ENCODE peak calls at places on chromosomes 16 and 17, in four cellular contexts. U, X, M and G are unnamed samples.

GRCh38 chr16:59116744-59117143 is 382.6 kb upstream of the GOT2 start:
- DNase-seq in M (no peak), U (no peak), X (no peak), G (no peak)

GRCh38 chr17:73227379-73227778 is 34.3 kb downstream of the CPSF4L start:
- DNase-seq in U (no peak), X (no peak), M (no peak), G (no peak)

GRCh38 chr17:7550359-7550758 is 1.5 kb downstream of the TNFSF12 start:
- DNase-seq in U (no peak), M (no peak), X (no peak), G (no peak)

GRCh38 chr17:978110-979093 is 1.2 kb downstream of the NXN start:
- DNase-seq in U (no peak), X (no peak), M (no peak), G (peak)

GRCh38 chr17:11176549-11176948 is 64.5 kb upstream of the SHISA6 start:
- DNase-seq in X (no peak), M (no peak), U (no peak), G (no peak)

GRCh38 chr17:41563607-41564006 is 8.3 kb downstream of the KRT9 start:
- DNase-seq in X (no peak), U (no peak), M (no peak), G (no peak)

GRCh38 chr17:76191891-76192290 is 48.4 kb downstream of the RNF157 start:
- DNase-seq in U (no peak), M (no peak), X (no peak), G (no peak)

GRCh38 chr16:73890524-73891500 is 405.8 kb upstream of the PSMD7 start:
- DNase-seq in M (no peak), X (peak), U (peak), G (no peak)

GRCh38 chr17:44889003-44889402 is 10.2 kb downstream of the EFTUD2 start:
- DNase-seq in M (no peak), U (no peak), X (no peak), G (no peak)

GRCh38 chr16:86846136-86846535 is 267.8 kb downstream of the FOXL1 start:
- DNase-seq in M (no peak), X (no peak), U (no peak), G (no peak)

GRCh38 chr16:10876799-10877341 is at the start of gene CIITA:
- DNase-seq in X (peak), U (peak), M (peak), G (peak)

GRCh38 chr17:67575325-67575724 is 142.4 kb upstream of the NOL11 start:
- DNase-seq in M (no peak), X (no peak), U (peak), G (no peak)

GRCh38 chr17:43337684-43338428 is 60.9 kb upstream of the ARL4D start:
- DNase-seq in U (no peak), X (no peak), M (no peak), G (no peak)